ENCODE peak calls at places on chromosomes 11 and 22, in five cellular contexts. Q is choroid plexus epithelial cell, V is OCI-LY7, E is kidney epithelial cell, Y is body of pancreas. K is an unnamed sample.

GRCh38 chr11:66950113-66950535 is 8.1 kb downstream of the PC start:
- DNase-seq in Q (peak), V (no peak), E (peak), Y (peak), K (no peak)

GRCh38 chr22:33044059-33044458 is 14.1 kb downstream of the SYN3 start:
- DNase-seq in Q (no peak), V (no peak), E (no peak), Y (no peak), K (no peak)

GRCh38 chr11:130865091-130865771 is 51.0 kb downstream of the SNX19 start:
- DNase-seq in Q (no peak), V (no peak), E (no peak), Y (no peak), K (no peak)

GRCh38 chr22:39234157-39234793 is 10.5 kb downstream of the PDGFB start:
- DNase-seq in Q (peak), V (no peak), E (no peak), Y (no peak), K (no peak)

GRCh38 chr11:121643530-121644512 is 191.1 kb upstream of the SORL1-AS1 start:
- DNase-seq in Q (no peak), V (no peak), E (no peak), Y (no peak), K (no peak)

GRCh38 chr22:42948205-42948804 is 66.6 kb downstream of the PACSIN2 start:
- DNase-seq in Q (no peak), V (no peak), E (no peak), Y (no peak), K (no peak)

GRCh38 chr22:46905415-46905814 is 143.0 kb downstream of the TBC1D22A start:
- DNase-seq in Q (no peak), V (no peak), E (no peak), Y (no peak), K (no peak)

GRCh38 chr11:2787816-2788750 is 88.3 kb upstream of the KCNQ1OT1 start:
- DNase-seq in Q (no peak), V (no peak), E (no peak), Y (peak), K (no peak)

GRCh38 chr22:41780714-41781507 is 19.6 kb upstream of the CCDC134 start:
- DNase-seq in Q (peak), V (peak), E (no peak), Y (peak), K (no peak)

GRCh38 chr22:20748820-20749428 is 25.0 kb upstream of the SERPIND1 start:
- DNase-seq in Q (peak), V (peak), E (no peak), Y (no peak), K (no peak)

GRCh38 chr11:109547356-109548027 is 125.5 kb downstream of the C11orf87 start:
- DNase-seq in Q (peak), V (no peak), E (no peak), Y (no peak), K (peak)

GRCh38 chr11:68314886-68315580 is 2.6 kb downstream of the LRP5 start:
- DNase-seq in Q (peak), V (no peak), E (no peak), Y (peak), K (no peak)

GRCh38 chr11:25242928-25243327 is 746.1 kb downstream of the LUZP2 start:
- DNase-seq in Q (peak), V (no peak), E (no peak), Y (no peak), K (no peak)

GRCh38 chr11:105670811-105671210 is 60.9 kb downstream of the GRIA4 start:
- DNase-seq in Q (peak), V (no peak), E (no peak), Y (no peak), K (no peak)

GRCh38 chr11:94656968-94657367 is 89.8 kb downstream of the PIWIL4 start:
- DNase-seq in Q (peak), V (no peak), E (no peak), Y (no peak), K (no peak)

GRCh38 chr11:1870721-1871466 is 18.0 kb downstream of the LSP1 start:
- DNase-seq in Q (no peak), V (no peak), E (no peak), Y (peak), K (no peak)

GRCh38 chr11:27420722-27421572 is 51.6 kb downstream of the LGR4 start:
- DNase-seq in Q (no peak), V (no peak), E (no peak), Y (no peak), K (no peak)

GRCh38 chr11:6703247-6704063 is 20.3 kb upstream of the MRPL17 start:
- DNase-seq in Q (peak), V (peak), E (peak), Y (peak), K (no peak)

GRCh38 chr22:42282252-42282942 is 11.9 kb upstream of the TCF20 start:
- DNase-seq in Q (no peak), V (no peak), E (no peak), Y (no peak), K (no peak)

GRCh38 chr11:114262681-114263509 is 33.3 kb upstream of the NNMT start:
- DNase-seq in Q (peak), V (peak), E (no peak), Y (peak), K (no peak)

GRCh38 chr11:14093065-14093464 is 130.5 kb downstream of the SPON1 start:
- DNase-seq in Q (no peak), V (no peak), E (no peak), Y (no peak), K (no peak)

GRCh38 chr11:61994981-61995380 is 27.5 kb upstream of the FTH1 start:
- DNase-seq in Q (no peak), V (no peak), E (no peak), Y (no peak), K (no peak)
- H3K4me3 ChIP-seq in Q (no peak), V (no peak), E (no peak), Y (no peak), K (no peak)

GRCh38 chr11:62645934-62646824 is at the start of gene GANAB:
- DNase-seq in Q (peak), V (peak), E (peak), Y (peak), K (peak)
- TF ChIP-seq CTCF in Q (no peak), V (no peak), E (no peak), Y (no peak), K (no peak)

GRCh38 chr11:28951191-28951590 is 843.0 kb downstream of the METTL15 start:
- DNase-seq in Q (no peak), V (no peak), E (no peak), Y (no peak), K (no peak)
- H3K4me3 ChIP-seq in Q (no peak), V (no peak), E (no peak), Y (no peak), K (no peak)

GRCh38 chr11:126175261-126175885 is 36.1 kb downstream of the RPUSD4 start:
- DNase-seq in Q (peak), V (no peak), E (no peak), Y (no peak), K (no peak)
- TF ChIP-seq CTCF in Q (no peak), V (no peak), E (no peak), Y (no peak), K (no peak)

GRCh38 chr22:37267128-37267587 is 15.2 kb upstream of the CYTH4 start:
- DNase-seq in Q (peak), V (peak), E (no peak), Y (no peak), K (no peak)
- H3K4me3 ChIP-seq in Q (peak), V (peak), E (peak), Y (no peak), K (peak)

DNA sequence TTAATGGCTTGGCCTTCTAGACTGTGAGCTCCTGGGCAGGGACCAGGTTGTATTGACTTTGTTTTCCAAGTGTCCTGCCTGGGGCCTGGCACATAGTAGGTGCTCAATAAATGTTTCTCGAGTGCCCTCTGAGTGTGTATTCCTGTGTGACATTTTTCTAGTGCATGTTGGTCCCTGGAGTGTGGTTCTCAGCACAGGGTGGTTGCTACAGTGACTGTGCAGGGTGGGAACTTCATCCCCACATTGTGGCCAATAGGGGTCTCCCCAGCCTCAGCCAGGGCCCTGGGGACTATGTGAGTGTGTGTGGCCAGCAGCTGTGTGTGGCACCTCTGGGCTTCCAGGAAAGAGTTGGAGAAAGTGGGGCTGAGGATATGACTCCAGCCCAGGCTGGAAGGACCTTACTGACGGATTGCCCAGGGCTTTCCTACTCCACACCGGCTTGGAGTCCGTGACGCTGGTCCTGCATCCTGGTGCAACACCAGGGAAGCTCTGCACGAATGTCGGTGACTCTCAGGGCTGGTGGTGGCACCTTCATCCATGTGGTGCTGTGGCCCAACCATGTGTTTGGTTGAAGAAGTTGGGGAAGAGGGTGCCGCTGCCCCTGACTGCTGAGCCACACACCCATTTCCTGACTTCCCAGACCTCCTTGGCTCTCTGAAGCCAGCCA is 9.0 kb upstream of the MARK2 start:
- DNase-seq in Q (peak), V (peak), E (no peak), Y (no peak), K (no peak)
- TF ChIP-seq CTCF in Q (peak), V (peak), E (peak), Y (peak), K (peak)

GRCh38 chr11:92770981-92771380 is 198.5 kb upstream of the MTNR1B start:
- DNase-seq in Q (no peak), V (no peak), E (no peak), Y (no peak), K (no peak)
- H3K4me3 ChIP-seq in Q (no peak), V (no peak), E (no peak), Y (no peak), K (no peak)

GRCh38 chr11:115980336-115980735 is 476.1 kb upstream of the CADM1 start:
- DNase-seq in Q (no peak), V (no peak), E (no peak), Y (no peak), K (no peak)
- TF ChIP-seq CTCF in Q (no peak), V (no peak), E (no peak), Y (no peak), K (no peak)